ENCODE peak calls at places on chromosomes 6 and 20, in five cellular contexts. G is ovary, V is adrenal gland, M is sigmoid colon, D is esophagus squamous epithelium. Q is an unnamed sample.

GRCh38 chr6:45156075-45156474 is 172.1 kb upstream of the RUNX2 start:
- DNase-seq in G (no peak), V (no peak), M (no peak), D (no peak), Q (no peak)

GRCh38 chr6:26103770-26104456 is 16.7 kb downstream of the HFE start:
- DNase-seq in G (peak; percentile 85), V (peak; percentile 89), M (peak; percentile 97), D (no peak), Q (peak; percentile 89)

GRCh38 chr6:122580731-122581130 is 29.5 kb upstream of the PKIB start:
- DNase-seq in G (no peak), V (no peak), M (no peak), D (no peak), Q (no peak)

GRCh38 chr6:89313006-89313405 is 2.1 kb downstream of the GABRR2 start:
- DNase-seq in G (no peak), V (peak; percentile 54), M (no peak), D (no peak), Q (no peak)

GRCh38 chr6:113893866-113894265 is 36.7 kb downstream of the MARCKS start:
- DNase-seq in G (no peak), V (no peak), M (no peak), D (no peak), Q (no peak)

GRCh38 chr6:125834347-125834746 is 43.6 kb downstream of the NCOA7 start:
- DNase-seq in G (no peak), V (no peak), M (no peak), D (no peak), Q (no peak)

GRCh38 chr20:49573900-49574416 is 6.0 kb upstream of the PTGIS start:
- DNase-seq in G (peak; percentile 11), V (no peak), M (peak; percentile 73), D (no peak), Q (peak; percentile 44)

GRCh38 chr20:16556299-16556698 is 16.9 kb downstream of the KIF16B start:
- DNase-seq in G (no peak), V (no peak), M (no peak), D (no peak), Q (no peak)

GRCh38 chr20:62914970-62915457 is 11.3 kb downstream of the DIDO1 start:
- DNase-seq in G (no peak), V (no peak), M (no peak), D (no peak), Q (no peak)

GRCh38 chr20:63056236-63057132 is 49.7 kb upstream of the BHLHE23 start:
- DNase-seq in G (peak; percentile 28), V (peak; percentile 19), M (peak; percentile 63), D (no peak), Q (no peak)

GRCh38 chr6:35543459-35544193 is 30.9 kb upstream of the TULP1 start:
- DNase-seq in G (no peak), V (no peak), M (no peak), D (no peak), Q (no peak)

GRCh38 chr6:56963793-56964192 is 8.9 kb downstream of the BEND6 start:
- DNase-seq in G (no peak), V (no peak), M (no peak), D (no peak), Q (no peak)

GRCh38 chr6:6942826-6943225 is 164.9 kb upstream of the RREB1 start:
- DNase-seq in G (no peak), V (no peak), M (peak; percentile 72), D (no peak), Q (no peak)
- H3K4me3 ChIP-seq in G (no peak overlapping the region), V (no peak overlapping the region), M (no peak overlapping the region), D (no peak overlapping the region), Q (no peak overlapping the region)

GRCh38 chr6:6890400-6890858 is 217.3 kb upstream of the RREB1 start:
- DNase-seq in G (peak; percentile 75), V (peak; percentile 84), M (no peak), D (no peak), Q (peak; percentile 37)

GRCh38 chr6:6893701-6894100 is 214.1 kb upstream of the RREB1 start:
- DNase-seq in G (no peak), V (no peak), M (no peak), D (no peak), Q (no peak)

GRCh38 chr6:6891074-6891754 is 216.5 kb upstream of the RREB1 start:
- DNase-seq in G (peak; percentile 35), V (peak; percentile 36), M (no peak), D (no peak), Q (no peak)

GRCh38 chr6:6892706-6893601 is 214.8 kb upstream of the RREB1 start:
- DNase-seq in G (peak; percentile 68), V (peak; percentile 75), M (no peak), D (no peak), Q (no peak)

GRCh38 chr6:6891949-6892461 is 215.8 kb upstream of the RREB1 start:
- DNase-seq in G (no peak), V (peak; percentile 43), M (no peak), D (no peak), Q (no peak)
- TF ChIP-seq POLR2A in G (no peak), V (no peak), M (no peak), D (no peak), Q (no peak)

GRCh38 chr6:118648866-118649554 is 2.4 kb downstream of the CEP85L start:
- DNase-seq in G (no peak), V (no peak), M (no peak), D (no peak), Q (no peak)
- H3K4me3 ChIP-seq in G (no peak overlapping the region), V (no peak overlapping the region), M (no peak overlapping the region), D (peak overlapping the region; percentile 4), Q (no peak overlapping the region)

DNA sequence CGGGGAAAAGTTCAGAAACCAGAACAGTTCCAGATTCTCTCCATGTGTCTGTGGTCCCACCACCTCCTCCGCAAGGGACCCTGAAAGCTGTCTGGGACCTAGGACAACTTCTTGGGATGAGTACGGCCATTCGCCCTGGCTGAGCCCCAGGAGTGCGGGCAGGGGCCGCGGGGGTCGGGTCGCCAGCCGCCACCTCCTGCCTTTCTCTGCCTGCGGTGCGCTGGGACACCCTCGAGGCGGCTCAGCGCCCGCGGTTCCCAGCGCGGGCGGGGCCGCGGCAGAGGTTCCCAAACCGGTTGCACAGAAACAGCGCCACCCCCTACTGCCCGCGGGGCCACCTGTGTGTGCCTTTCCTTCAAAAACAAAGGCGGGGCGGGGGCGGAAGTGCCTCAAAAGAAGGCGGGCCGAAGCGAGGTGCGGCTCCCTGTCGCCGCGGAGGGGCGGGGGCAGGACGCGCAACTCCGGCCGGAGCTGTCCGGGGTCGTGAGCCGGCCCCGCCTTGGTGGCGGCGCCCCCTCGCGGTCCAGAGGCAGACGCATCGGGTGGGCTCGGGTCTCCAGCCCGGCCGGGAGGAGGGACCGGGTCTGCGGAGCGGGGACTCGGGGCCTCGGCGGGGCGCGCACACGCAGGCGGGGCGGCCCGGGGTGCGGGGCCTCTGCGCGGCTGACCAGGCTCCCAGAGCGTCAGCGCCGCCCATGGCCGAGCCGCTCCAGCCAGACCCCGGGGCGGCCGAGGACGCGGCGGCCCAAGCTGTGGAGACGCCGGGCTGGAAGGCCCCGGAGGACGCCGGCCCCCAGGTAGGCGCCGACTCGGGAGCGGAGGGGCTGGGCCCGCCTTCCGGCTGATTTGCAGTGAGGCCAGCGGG is at the start of gene HEBP2:
- DNase-seq in G (peak; percentile 91), V (peak; percentile 98), M (peak; percentile 96), D (peak; percentile 85), Q (peak; percentile 95)
- TF ChIP-seq POLR2A in G (peak; percentile 52), V (peak; percentile 69), M (peak; percentile 35), D (peak; percentile 94), Q (peak; percentile 87)

GRCh38 chr6:43823879-43824740 is 54.1 kb downstream of the VEGFA start:
- DNase-seq in G (no peak), V (no peak), M (no peak), D (no peak), Q (no peak)
- H3K4me3 ChIP-seq in G (no peak overlapping the region), V (no peak overlapping the region), M (no peak overlapping the region), D (no peak overlapping the region), Q (no peak overlapping the region)

GRCh38 chr6:24495516-24495847 is 713 bp downstream of the ALDH5A1 start:
- DNase-seq in G (peak; percentile 66), V (peak; percentile 62), M (peak; percentile 83), D (no peak), Q (peak; percentile 62)
- TF ChIP-seq POLR2A in G (no peak), V (no peak), M (no peak), D (no peak), Q (no peak)

GRCh38 chr6:42140756-42141602 is 1.4 kb downstream of the C6orf132 start:
- DNase-seq in G (no peak), V (peak; percentile 79), M (no peak), D (no peak), Q (no peak)

GRCh38 chr6:42142118-42142835 is at the start of gene C6orf132:
- DNase-seq in G (peak; percentile 36), V (peak; percentile 40), M (no peak), D (no peak), Q (peak; percentile 34)

GRCh38 chr6:42138630-42139619 is 3.5 kb downstream of the C6orf132 start:
- DNase-seq in G (no peak), V (no peak), M (no peak), D (no peak), Q (no peak)

GRCh38 chr6:42140051-42140450 is 2.4 kb downstream of the C6orf132 start:
- DNase-seq in G (no peak), V (peak; percentile 14), M (no peak), D (no peak), Q (no peak)

DNA sequence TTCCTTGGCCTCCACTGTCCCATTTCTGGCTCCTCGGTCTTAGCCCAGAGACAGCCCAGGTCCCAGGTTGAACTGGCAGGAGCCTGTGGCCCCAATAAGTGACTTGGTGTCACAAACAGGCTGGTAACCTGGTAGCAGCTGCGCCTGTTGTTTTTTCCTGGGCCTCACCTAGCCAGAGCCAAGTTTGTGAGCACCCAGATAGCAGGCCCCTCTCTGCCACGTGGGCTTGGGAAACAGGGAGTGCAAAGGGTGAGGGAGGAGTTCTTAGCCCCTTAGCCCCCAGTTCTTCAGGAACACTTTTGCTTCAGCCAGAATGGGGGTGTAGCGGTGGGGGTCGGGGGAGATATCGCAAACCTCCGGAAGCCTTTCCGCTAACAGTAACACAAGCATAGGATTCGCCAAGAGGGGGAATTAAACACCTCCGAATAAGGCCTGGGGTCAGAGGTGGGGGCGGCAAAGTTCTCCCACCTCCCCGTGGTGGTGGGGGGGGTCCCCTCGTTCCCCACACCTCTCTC is 760 bp downstream of the C6orf132 start:
- DNase-seq in G (no peak), V (no peak), M (no peak), D (no peak), Q (no peak)
- H3K4me3 ChIP-seq in G (peak overlapping the region; percentile 35), V (no peak overlapping the region), M (peak overlapping the region; percentile 43), D (peak overlapping the region; percentile 82), Q (no peak overlapping the region)

DNA sequence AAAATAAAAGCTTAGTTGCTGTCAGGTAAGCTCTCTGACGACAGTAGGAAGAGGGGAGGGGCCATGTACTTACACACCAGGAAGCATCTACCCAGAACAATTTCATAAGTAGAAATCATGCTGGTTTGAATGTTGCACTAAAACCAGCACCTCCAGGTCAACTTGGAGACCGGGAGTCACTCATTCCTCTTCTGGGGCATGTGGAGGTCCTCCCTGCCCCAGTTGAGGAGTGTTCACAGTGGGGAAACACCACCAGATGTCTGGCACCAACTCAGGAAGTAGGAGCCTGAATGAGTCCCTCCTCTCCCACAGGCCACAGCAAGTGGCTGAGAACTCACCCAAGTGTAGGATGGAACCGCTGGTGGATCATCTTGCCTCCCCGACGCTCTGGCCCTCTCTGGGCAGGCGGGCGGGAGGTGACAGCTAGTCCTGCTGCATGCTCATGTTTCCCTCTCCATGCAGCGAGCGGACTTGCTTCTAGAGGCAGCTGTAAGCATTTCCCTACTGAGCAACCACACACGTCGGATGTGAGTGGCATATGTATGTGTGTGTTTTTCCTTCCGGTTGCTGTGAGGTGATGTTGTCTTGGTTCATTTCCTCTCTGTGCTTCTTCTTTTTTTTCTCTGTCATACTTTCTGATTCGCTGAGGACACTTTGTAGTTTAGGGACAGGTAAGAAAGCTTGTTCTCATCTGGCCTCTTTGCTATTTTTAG is 149.5 kb upstream of the NEDD9 start:
- DNase-seq in G (no peak), V (no peak), M (no peak), D (peak; percentile 19), Q (no peak)
- TF ChIP-seq POLR2A in G (no peak), V (no peak), M (no peak), D (peak; percentile 61), Q (no peak)

Q was measured in uterus.